ENCODE peak calls at places on chromosomes 7 and 10, in seven cellular contexts. E is dorsolateral prefrontal cortex; S is CD8-positive, alpha-beta T cell; L is GM23338; M is heart left ventricle; K is coronary artery; N is testis. R is an unnamed sample.

GRCh38 chr10:24465899-24466615 is 257.1 kb downstream of the KIAA1217 start:
- DNase-seq in E (no peak), S (no peak), L (no peak), M (no peak), K (no peak), N (peak; percentile 63), R (peak; percentile 82)

GRCh38 chr7:120628233-120628632 is 229.7 kb downstream of the TSPAN12 start:
- DNase-seq in E (no peak), S (no peak), L (no peak), M (no peak), K (no peak), N (no peak), R (peak; percentile 4)

GRCh38 chr7:5591547-5591899 is 167.9 kb upstream of the TNRC18 start:
- DNase-seq in E (no peak), S (no peak), L (peak; percentile 74), M (peak; percentile 35), K (no peak), N (peak; percentile 68), R (peak; percentile 83)

GRCh38 chr10:102413053-102413705 is 5.4 kb downstream of the PSD start:
- DNase-seq in E (no peak), S (no peak), L (peak; percentile 79), M (no peak), K (no peak), N (no peak), R (no peak)

GRCh38 chr7:64951250-64951848 is 39.5 kb downstream of the ZNF117 start:
- DNase-seq in E (no peak), S (no peak), L (peak; percentile 75), M (no peak), K (no peak), N (no peak), R (no peak)

GRCh38 chr7:90401989-90402388 is 1.3 kb upstream of the CLDN12 start:
- DNase-seq in E (no peak), S (no peak), L (no peak), M (no peak), K (no peak), N (peak; percentile 59), R (peak; percentile 13)

GRCh38 chr10:30070001-30070759 is 10.8 kb upstream of the JCAD start:
- DNase-seq in E (no peak), S (no peak), L (no peak), M (no peak), K (no peak), N (peak; percentile 78), R (no peak)

GRCh38 chr10:66378117-66378876 is 547.5 kb upstream of the LRRTM3 start:
- DNase-seq in E (no peak), S (no peak), L (peak; percentile 34), M (no peak), K (no peak), N (no peak), R (no peak)

GRCh38 chr7:47497367-47498096 is 84.4 kb downstream of the TNS3 start:
- DNase-seq in E (no peak), S (no peak), L (no peak), M (no peak), K (no peak), N (no peak), R (no peak)

GRCh38 chr10:131676971-131677421 is 223.8 kb upstream of the PPP2R2D start:
- DNase-seq in E (no peak), S (no peak), L (peak; percentile 93), M (no peak), K (no peak), N (no peak), R (no peak)

GRCh38 chr7:38451840-38452239 is 178.4 kb upstream of the TARP start:
- DNase-seq in E (no peak), S (no peak), L (peak; percentile 62), M (no peak), K (no peak), N (no peak), R (no peak)

GRCh38 chr10:76905251-76905650 is 732.4 kb downstream of the KCNMA1 start:
- DNase-seq in E (no peak), S (no peak), L (no peak), M (no peak), K (no peak), N (no peak), R (no peak)

GRCh38 chr10:100623541-100623940 is 87.8 kb downstream of the HIF1AN start:
- DNase-seq in E (no peak), S (no peak), L (no peak), M (no peak), K (peak; percentile 14), N (no peak), R (no peak)

GRCh38 chr10:69501657-69502056 is 50.4 kb downstream of the TSPAN15 start:
- DNase-seq in E (no peak), S (no peak), L (no peak), M (no peak), K (no peak), N (peak; percentile 14), R (no peak)

GRCh38 chr7:130114776-130115175 is 44.4 kb downstream of the KLHDC10 start:
- DNase-seq in E (no peak), S (no peak), L (no peak), M (no peak), K (no peak), N (no peak), R (no peak)

GRCh38 chr7:22723642-22724041 is 3.4 kb upstream of the IL6 start:
- DNase-seq in E (no peak), S (no peak), L (no peak), M (no peak), K (no peak), N (no peak), R (peak; percentile 50)

GRCh38 chr10:72800000-72800740 is 93.4 kb upstream of the OIT3 start:
- DNase-seq in E (no peak), S (no peak), L (peak; percentile 33), M (no peak), K (no peak), N (no peak), R (no peak)

GRCh38 chr10:69413221-69413865 is 3.4 kb downstream of the TACR2 start:
- DNase-seq in E (peak; percentile 66), S (no peak), L (peak; percentile 95), M (peak; percentile 79), K (no peak), N (peak; percentile 90), R (peak; percentile 53)

GRCh38 chr10:120205368-120206018 is 251.5 kb upstream of the PLPP4 start:
- DNase-seq in E (no peak), S (no peak), L (no peak), M (no peak), K (no peak), N (no peak), R (no peak)

GRCh38 chr10:108336836-108337235 is 1172.3 kb upstream of the SORCS1 start:
- DNase-seq in E (no peak), S (no peak), L (no peak), M (no peak), K (no peak), N (no peak), R (no peak)

GRCh38 chr10:31134303-31134928 is 102.8 kb upstream of the ZNF438 start:
- DNase-seq in E (no peak), S (no peak), L (peak; percentile 57), M (no peak), K (no peak), N (peak; percentile 29), R (peak; percentile 21)

DNA sequence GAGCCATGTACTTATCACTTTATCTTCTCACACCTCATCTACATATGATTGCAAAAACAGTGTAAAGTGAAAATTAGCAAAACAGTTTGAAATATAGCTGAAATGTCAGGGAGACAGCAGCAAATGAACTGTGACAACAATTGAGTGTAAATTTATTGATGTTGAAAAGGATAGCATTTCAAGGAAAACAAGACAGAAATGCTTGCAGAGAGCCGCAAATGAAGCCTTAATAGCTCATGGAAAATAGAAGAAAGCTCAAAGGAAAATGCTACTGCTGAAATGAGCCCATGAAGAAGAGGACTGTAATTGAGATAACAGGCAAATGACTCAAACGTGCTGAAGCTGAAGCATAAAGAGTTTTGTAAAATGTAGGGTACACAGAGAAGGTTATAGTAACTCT is 516.3 kb upstream of the POT1 start:
- DNase-seq in E (no peak), S (no peak), L (no peak), M (no peak), K (no peak), N (no peak), R (no peak)
- H3K4me3 ChIP-seq in E (no peak overlapping the region), S (no peak overlapping the region), L (no peak overlapping the region), M (no peak overlapping the region), K (no peak overlapping the region), N (no peak overlapping the region), R (no peak overlapping the region)

DNA sequence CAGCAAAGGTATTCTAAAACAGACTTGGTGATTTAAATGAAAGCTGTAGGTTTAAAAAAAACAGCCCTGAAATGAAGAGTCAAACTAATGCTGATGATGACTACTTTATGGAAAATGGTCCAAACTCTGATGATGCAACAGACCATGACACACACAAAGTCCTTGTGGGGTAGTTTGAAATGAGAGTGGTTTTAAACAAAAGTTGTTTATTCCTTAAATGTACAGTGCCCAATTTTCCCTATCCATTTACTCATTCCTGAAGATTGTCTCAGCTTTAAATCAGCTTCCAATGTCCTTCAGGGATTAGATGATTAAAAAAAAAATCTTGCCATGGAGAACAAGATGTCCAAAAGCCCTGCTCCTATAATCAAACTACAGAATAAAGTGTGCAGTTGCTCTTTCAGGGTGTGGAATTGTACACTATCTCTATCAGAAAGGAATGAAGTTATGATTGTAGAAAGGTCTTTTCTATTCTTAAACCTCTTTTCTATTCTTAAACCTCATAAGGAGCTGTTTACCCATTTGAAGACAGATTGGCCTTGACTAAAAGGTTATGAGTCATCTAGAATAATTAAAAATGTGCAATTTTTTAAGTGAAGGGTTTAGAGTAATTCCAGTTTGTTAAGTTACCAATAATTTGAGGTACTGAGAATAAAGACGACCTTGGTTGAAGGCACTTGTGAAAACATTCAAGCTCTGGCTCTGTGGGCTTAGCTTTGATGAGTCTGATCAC is 70.2 kb upstream of the ITGA8 start:
- DNase-seq in E (no peak), S (no peak), L (no peak), M (no peak), K (no peak), N (no peak), R (peak; percentile 26)
- H3K4me3 ChIP-seq in E (no peak overlapping the region), S (no peak overlapping the region), L (no peak overlapping the region), M (no peak overlapping the region), K (no peak overlapping the region), N (no peak overlapping the region), R (no peak overlapping the region)

DNA sequence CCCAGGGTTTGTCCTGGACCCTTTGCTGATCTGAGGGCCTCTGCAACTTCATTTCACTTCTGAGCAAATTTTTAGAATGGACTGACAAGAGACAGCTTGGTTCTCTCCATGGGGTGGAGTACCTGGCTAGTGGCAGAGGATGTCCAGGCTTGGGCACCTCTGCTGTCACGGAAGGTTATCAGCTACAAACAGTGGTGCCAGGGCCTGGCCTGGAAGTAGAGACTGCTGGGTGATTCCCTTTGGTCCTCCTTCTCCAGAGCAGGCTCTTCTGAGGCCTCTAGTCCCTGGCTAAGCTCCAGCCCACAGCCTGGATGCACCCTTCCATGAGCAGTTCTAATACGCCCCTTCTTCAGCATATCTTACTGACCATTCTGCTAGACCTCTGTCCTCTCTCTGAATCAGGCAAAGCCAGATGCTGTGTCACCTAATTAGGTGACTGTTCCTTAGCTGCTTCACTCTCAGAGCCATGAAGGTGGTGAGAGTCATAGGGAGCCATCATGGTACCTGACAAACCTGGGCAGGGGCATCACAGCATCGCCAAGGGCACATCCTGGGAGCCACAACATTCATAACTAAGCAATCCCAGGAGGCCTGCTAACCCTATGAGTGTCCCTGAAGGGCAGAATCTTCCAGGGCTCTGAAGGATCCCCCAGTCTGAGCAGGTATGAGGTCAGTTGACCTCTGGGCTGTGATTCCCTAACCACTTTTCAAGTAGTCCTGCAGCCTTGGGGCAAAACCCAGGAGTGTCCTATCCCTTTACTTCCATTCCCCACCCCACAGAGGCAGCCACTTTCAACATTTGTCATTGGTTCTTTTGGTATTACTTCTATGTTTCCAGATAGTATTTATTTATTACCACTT is 4.0 kb downstream of the ARHGAP22 start:
- DNase-seq in E (no peak), S (no peak), L (no peak), M (no peak), K (peak; percentile 52), N (no peak), R (no peak)
- H3K4me3 ChIP-seq in E (no peak overlapping the region), S (no peak overlapping the region), L (no peak overlapping the region), M (no peak overlapping the region), K (no peak overlapping the region), N (no peak overlapping the region), R (no peak overlapping the region)

GRCh38 chr10:114393886-114394285 is 10.4 kb downstream of the AFAP1L2 start:
- DNase-seq in E (no peak), S (no peak), L (no peak), M (no peak), K (no peak), N (no peak), R (no peak)
- H3K4me3 ChIP-seq in E (no peak overlapping the region), S (no peak overlapping the region), L (no peak overlapping the region), M (no peak overlapping the region), K (peak overlapping the region; percentile 3), N (no peak overlapping the region), R (no peak overlapping the region)